ENCODE peak calls at places on chromosomes 11 and 22, in four cellular contexts. D is effector CD4-positive, alpha-beta T cell; C is cerebellum; U is GM13977. N is an unnamed sample.

GRCh38 chr11:17767301-17767885 is 32.8 kb downstream of the KCNC1 start:
- DNase-seq in D (no peak), C (no peak), U (no peak), N (peak)

GRCh38 chr11:120917536-120918239 is 106.2 kb upstream of the TBCEL start:
- DNase-seq in D (no peak), C (no peak), U (no peak), N (no peak)

GRCh38 chr22:44331881-44332714 is 19.3 kb upstream of the SHISAL1 start:
- DNase-seq in D (no peak), C (no peak), U (no peak), N (no peak)

GRCh38 chr11:9037046-9037780 is 33.4 kb upstream of the NRIP3 start:
- DNase-seq in D (no peak), C (no peak), U (no peak), N (no peak)

GRCh38 chr22:38923463-38924196 is 33.8 kb upstream of the APOBEC3A start:
- DNase-seq in D (no peak), C (peak), U (no peak), N (no peak)

GRCh38 chr11:73246303-73246702 is 25.8 kb upstream of the P2RY6 start:
- DNase-seq in D (no peak), C (no peak), U (no peak), N (no peak)

GRCh38 chr11:82883853-82884252 is 16.4 kb downstream of the PRCP start:
- DNase-seq in D (no peak), C (no peak), U (no peak), N (no peak)

GRCh38 chr11:74686792-74687191 is 44.4 kb downstream of the CHRDL2 start:
- DNase-seq in D (no peak), C (no peak), U (no peak), N (no peak)

GRCh38 chr11:29282088-29282487 is 734.7 kb downstream of the KCNA4 start:
- DNase-seq in D (no peak), C (no peak), U (no peak), N (no peak)

GRCh38 chr11:119180729-119181676 is 4.3 kb upstream of the NHERF4 start:
- DNase-seq in D (no peak), C (no peak), U (no peak), N (no peak)

GRCh38 chr11:10374386-10374785 is 69.5 kb downstream of the ADM start:
- DNase-seq in D (no peak), C (no peak), U (no peak), N (no peak)

GRCh38 chr22:46044718-46045458 is 67.9 kb upstream of the WNT7B start:
- DNase-seq in D (peak), C (no peak), U (no peak), N (no peak)

GRCh38 chr11:235180-235997 is 753 bp downstream of the SIRT3 start:
- DNase-seq in D (no peak), C (no peak), U (peak), N (no peak)

N was measured in germinal center.